ENCODE peak calls at places on chromosomes 4 and X, in nine cellular contexts. M is psoas muscle; N is fibroblast of lung; R is AG04450; P is neural progenitor cell; L is effector memory CD4-positive, alpha-beta T cell; U is upper lobe of left lung; T is pancreas; B is upper lobe of right lung. G is an unnamed sample. For H3K27me3, the result is how much of the 10 kb centered on the place peaks cover.

GRCh38 chr4:182925298-182925738 is 8.1 kb upstream of the DCTD start:
- DNase-seq in M (peak), N (peak), R (no peak), P (peak), L (no peak), U (peak), T (peak), B (peak), G (no peak)

GRCh38 chr4:54226399-54227260 is 2.5 kb upstream of the PDGFRA start:
- DNase-seq in M (peak), N (peak), R (peak), P (peak), L (no peak), U (peak), T (no peak), B (peak), G (no peak)

GRCh38 chr4:24896977-24897376 is 15.9 kb downstream of the CCDC149 start:
- DNase-seq in M (no peak), N (no peak), R (no peak), P (no peak), L (no peak), U (no peak), T (no peak), B (no peak), G (no peak)

GRCh38 chrX:2521092-2521926 is 20.5 kb upstream of the DHRSX start:
- DNase-seq in M (no peak), N (no peak), R (no peak), P (no peak), L (no peak), U (no peak), T (no peak), B (no peak), G (no peak)

GRCh38 chrX:55759478-55759877 is 41.9 kb downstream of the RRAGB start:
- DNase-seq in M (no peak), N (no peak), R (no peak), P (no peak), L (no peak), U (no peak), T (no peak), B (no peak), G (no peak)

GRCh38 chr4:176774852-176775251 is 17.9 kb downstream of the VEGFC start:
- DNase-seq in M (no peak), N (peak), R (no peak), P (no peak), L (no peak), U (no peak), T (no peak), B (no peak), G (no peak)

GRCh38 chr4:143320113-143320512 is 16.6 kb upstream of the GAB1 start:
- DNase-seq in M (no peak), N (no peak), R (no peak), P (no peak), L (no peak), U (no peak), T (no peak), B (no peak), G (no peak)

GRCh38 chrX:123405231-123405630 is 221.2 kb downstream of the GRIA3 start:
- DNase-seq in M (no peak), N (no peak), R (no peak), P (no peak), L (no peak), U (no peak), T (no peak), B (no peak), G (no peak)

GRCh38 chrX:132532955-132533354 is 44.1 kb upstream of the MBNL3 start:
- DNase-seq in M (no peak), N (peak), R (no peak), P (no peak), L (no peak), U (no peak), T (no peak), B (no peak), G (no peak)

GRCh38 chrX:115892056-115892708 is 278.4 kb upstream of the AGTR2 start:
- DNase-seq in M (no peak), N (no peak), R (no peak), P (no peak), L (no peak), U (no peak), T (peak), B (no peak), G (no peak)

GRCh38 chrX:132900631-132901030 is 57.8 kb downstream of the HS6ST2 start:
- DNase-seq in M (no peak), N (no peak), R (no peak), P (no peak), L (no peak), U (no peak), T (no peak), B (no peak), G (no peak)

GRCh38 chr4:2424581-2424980 is 5.8 kb downstream of the CFAP99 start:
- DNase-seq in M (no peak), N (peak), R (no peak), P (peak), L (no peak), U (no peak), T (no peak), B (peak), G (no peak)

GRCh38 chr4:17718471-17718870 is 63.0 kb downstream of the FAM184B start:
- DNase-seq in M (no peak), N (no peak), R (no peak), P (no peak), L (no peak), U (no peak), T (no peak), B (no peak), G (no peak)

GRCh38 chr4:99843413-99843812 is 26.8 kb downstream of the DAPP1 start:
- DNase-seq in M (no peak), N (no peak), R (no peak), P (no peak), L (no peak), U (no peak), T (no peak), B (no peak), G (no peak)

GRCh38 chrX:46704767-46705386 is 54.0 kb downstream of the SLC9A7 start:
- DNase-seq in M (no peak), N (peak), R (no peak), P (no peak), L (no peak), U (no peak), T (no peak), B (no peak), G (no peak)

GRCh38 chrX:36583674-36584073 is 424.5 kb upstream of the FAM47C start:
- DNase-seq in M (no peak), N (no peak), R (no peak), P (no peak), L (no peak), U (no peak), T (no peak), B (no peak), G (no peak)

GRCh38 chr4:80125252-80126177 is 52.5 kb upstream of the ANTXR2 start:
- DNase-seq in M (no peak), N (peak), R (no peak), P (no peak), L (peak), U (no peak), T (no peak), B (no peak), G (no peak)

GRCh38 chrX:98548550-98548949 is 1664.8 kb downstream of the RPA4 start:
- DNase-seq in M (no peak), N (no peak), R (no peak), P (peak), L (no peak), U (no peak), T (no peak), B (no peak), G (no peak)

GRCh38 chrX:149898554-149898953 is 17.6 kb downstream of the MAGEA8 start:
- DNase-seq in M (no peak), N (no peak), R (no peak), P (no peak), L (no peak), U (no peak), T (no peak), B (no peak), G (no peak)

GRCh38 chr4:52941450-52941849 is 79.3 kb downstream of the RASL11B start:
- DNase-seq in M (no peak), N (no peak), R (no peak), P (no peak), L (no peak), U (no peak), T (no peak), B (no peak), G (no peak)

GRCh38 chr4:77309496-77309895 is 152.5 kb downstream of the CCNG2 start:
- DNase-seq in M (no peak), N (no peak), R (no peak), P (no peak), L (no peak), U (no peak), T (no peak), B (no peak), G (no peak)

GRCh38 chr4:186628058-186628711 is 72.8 kb upstream of the MTNR1A start:
- DNase-seq in M (no peak), N (no peak), R (no peak), P (no peak), L (no peak), U (no peak), T (no peak), B (no peak), G (no peak)

GRCh38 chr4:3451956-3452355 is 10.2 kb downstream of the HGFAC start:
- DNase-seq in M (no peak), N (peak), R (peak), P (no peak), L (no peak), U (no peak), T (no peak), B (no peak), G (no peak)

GRCh38 chrX:9997524-9997923 is 30.4 kb downstream of the CLDN34 start:
- DNase-seq in M (no peak), N (no peak), R (no peak), P (no peak), L (no peak), U (no peak), T (no peak), B (no peak), G (no peak)

GRCh38 chrX:86197815-86198214 is 49.6 kb downstream of the DACH2 start:
- DNase-seq in M (no peak), N (no peak), R (no peak), P (no peak), L (no peak), U (no peak), T (no peak), B (no peak), G (no peak)

GRCh38 chrX:100363926-100364325 is 46.1 kb downstream of the PCDH19 start:
- DNase-seq in M (no peak), N (no peak), R (no peak), P (no peak), L (no peak), U (no peak), T (no peak), B (no peak), G (no peak)

GRCh38 chr4:78417603-78418002 is 134.0 kb upstream of the ANXA3 start:
- DNase-seq in M (no peak), N (no peak), R (no peak), P (peak), L (no peak), U (no peak), T (no peak), B (no peak), G (no peak)

GRCh38 chr4:8435656-8436121 is 4.8 kb downstream of the ACOX3 start:
- DNase-seq in M (no peak), N (no peak), R (no peak), P (no peak), L (no peak), U (no peak), T (no peak), B (no peak), G (no peak)

GRCh38 chr4:22707390-22707789 is 14.7 kb downstream of the GBA3 start:
- DNase-seq in M (no peak), N (no peak), R (no peak), P (no peak), L (no peak), U (no peak), T (no peak), B (no peak), G (no peak)
- H3K4me3 ChIP-seq in M (no peak), N (no peak), R (no peak), P (no peak), L (no peak), U (no peak), T (no peak), B (no peak), G (no peak)

GRCh38 chr4:6770581-6771228 is 11.8 kb upstream of the KIAA0232 start:
- DNase-seq in M (no peak), N (no peak), R (no peak), P (no peak), L (no peak), U (no peak), T (no peak), B (no peak), G (no peak)

GRCh38 chr4:6772223-6772928 is 10.2 kb upstream of the KIAA0232 start:
- DNase-seq in M (no peak), N (peak), R (no peak), P (no peak), L (no peak), U (no peak), T (peak), B (no peak), G (no peak)

GRCh38 chr4:6771229-6771671 is 11.3 kb upstream of the KIAA0232 start:
- DNase-seq in M (peak), N (peak), R (no peak), P (no peak), L (no peak), U (no peak), T (peak), B (peak), G (no peak)

GRCh38 chr4:6773616-6774540 is 8.6 kb upstream of the KIAA0232 start:
- DNase-seq in M (no peak), N (no peak), R (no peak), P (no peak), L (no peak), U (no peak), T (no peak), B (no peak), G (no peak)

GRCh38 chr4:6773106-6773505 is 9.4 kb upstream of the KIAA0232 start:
- DNase-seq in M (no peak), N (peak), R (no peak), P (no peak), L (no peak), U (peak), T (no peak), B (no peak), G (no peak)
- H3K27ac ChIP-seq in M (peak), N (no peak), R (no peak), P (no peak), L (no peak), U (no peak), T (no peak), B (no peak), G (peak)

GRCh38 chrX:97021680-97022079 is 138.0 kb downstream of the RPA4 start:
- DNase-seq in M (no peak), N (peak), R (no peak), P (no peak), L (no peak), U (no peak), T (no peak), B (no peak), G (no peak)
- H3K27me3 ChIP-seq in M (under half), N (under half), R (under half), P (under half), L (under half), U (under half), T (under half), B (under half), G (under half)

DNA sequence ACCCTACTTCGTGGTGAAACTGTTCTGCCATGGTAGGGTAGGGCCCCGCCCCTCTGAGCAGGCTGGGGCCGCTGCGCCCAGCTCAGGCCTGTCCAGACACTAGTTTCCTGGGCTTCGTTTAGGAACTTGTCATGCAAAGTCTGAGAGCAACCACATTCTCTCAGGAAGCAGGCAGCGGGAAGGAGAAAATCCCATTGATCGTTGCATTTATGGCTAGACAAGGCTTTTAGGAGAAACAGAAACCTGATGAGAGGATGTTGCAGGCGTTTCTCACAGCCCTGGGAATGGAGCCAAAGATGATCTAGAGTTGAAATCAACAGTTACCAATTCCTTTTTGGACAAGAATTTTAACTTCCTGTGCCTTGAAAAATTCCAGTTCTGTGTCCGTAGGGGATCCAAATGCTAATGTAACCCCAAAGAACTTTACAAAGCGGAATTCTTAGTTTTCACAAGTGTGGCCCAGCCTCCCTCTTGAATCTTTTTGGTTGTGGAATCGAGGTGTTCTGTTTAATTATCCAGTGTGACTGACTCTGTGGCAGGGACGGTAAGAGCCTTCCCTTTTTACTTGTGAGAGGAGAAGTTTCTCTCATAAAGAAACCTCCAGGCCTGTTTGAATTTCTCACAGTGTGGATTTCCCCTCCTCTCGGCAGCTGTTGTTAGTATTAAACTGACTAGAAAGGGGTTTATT is 4.5 kb upstream of the CXCL9 start:
- DNase-seq in M (no peak), N (peak), R (peak), P (peak), L (no peak), U (peak), T (no peak), B (no peak), G (no peak)
- H3K4me3 ChIP-seq in M (peak), N (peak), R (no peak), P (no peak), L (no peak), U (peak), T (no peak), B (no peak), G (no peak)

GRCh38 chr4:15413623-15414019 is 14.2 kb upstream of the C1QTNF7 start:
- DNase-seq in M (no peak), N (no peak), R (no peak), P (no peak), L (no peak), U (no peak), T (no peak), B (no peak), G (no peak)

GRCh38 chr4:15410750-15411149 is 17.1 kb upstream of the C1QTNF7 start:
- DNase-seq in M (no peak), N (no peak), R (no peak), P (no peak), L (no peak), U (no peak), T (no peak), B (no peak), G (no peak)

GRCh38 chr4:15413010-15413622 is 14.7 kb upstream of the C1QTNF7 start:
- DNase-seq in M (no peak), N (no peak), R (no peak), P (no peak), L (no peak), U (no peak), T (no peak), B (no peak), G (no peak)

GRCh38 chr4:15416357-15417327 is 11.2 kb upstream of the C1QTNF7 start:
- DNase-seq in M (no peak), N (no peak), R (no peak), P (no peak), L (no peak), U (no peak), T (no peak), B (no peak), G (no peak)

DNA sequence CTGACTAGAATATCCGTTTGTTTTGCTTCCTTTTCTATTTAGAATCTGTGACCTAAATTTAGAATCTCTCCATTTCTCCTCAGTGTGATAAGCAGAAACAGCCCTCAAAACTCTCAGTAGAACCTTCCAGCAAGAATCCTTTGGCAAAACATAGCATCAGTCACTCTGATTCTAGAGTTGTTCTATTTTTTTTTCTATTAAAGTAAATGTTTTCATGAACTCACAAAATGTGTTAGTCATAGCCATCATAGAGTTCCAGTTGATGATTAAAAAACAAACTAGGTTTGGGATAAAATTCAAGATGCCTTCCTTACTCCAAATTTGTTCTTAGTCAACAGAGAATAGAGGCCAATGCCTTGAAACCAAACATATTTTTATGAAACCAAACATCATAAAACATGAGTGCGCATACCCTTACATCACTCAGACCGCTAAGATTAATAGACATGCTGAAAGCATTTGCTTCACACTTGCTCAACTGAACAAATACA is 13.2 kb upstream of the C1QTNF7 start:
- DNase-seq in M (no peak), N (peak), R (no peak), P (no peak), L (no peak), U (no peak), T (no peak), B (no peak), G (no peak)
- H3K27ac ChIP-seq in M (no peak), N (no peak), R (no peak), P (no peak), L (no peak), U (peak), T (no peak), B (no peak), G (peak)

DNA sequence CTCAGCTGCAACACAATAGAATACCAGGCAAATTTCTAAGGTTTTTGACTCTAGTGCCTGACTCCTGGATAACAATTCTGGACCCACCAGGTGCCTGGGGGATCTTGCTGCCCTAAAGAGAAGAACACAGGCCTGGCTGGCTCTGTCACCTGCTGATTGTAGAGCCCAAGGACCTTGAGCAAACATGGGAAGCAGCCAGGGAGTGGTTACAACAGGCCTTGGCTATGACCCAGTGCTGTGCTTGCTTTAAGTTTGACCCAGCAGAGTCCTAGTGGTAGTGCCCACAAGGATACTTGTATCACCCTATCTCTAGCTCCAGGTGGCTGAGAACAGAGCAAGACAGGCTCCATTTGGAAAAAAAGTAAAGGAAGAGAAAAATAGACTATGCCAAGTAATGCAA is 176.8 kb upstream of the DCAF12L2 start:
- DNase-seq in M (no peak), N (no peak), R (no peak), P (no peak), L (no peak), U (no peak), T (no peak), B (no peak), G (no peak)
- H3K27me3 ChIP-seq in M (under half), N (under half), R (under half), P (under half), L (under half), U (under half), T (under half), B (under half), G (under half)

DNA sequence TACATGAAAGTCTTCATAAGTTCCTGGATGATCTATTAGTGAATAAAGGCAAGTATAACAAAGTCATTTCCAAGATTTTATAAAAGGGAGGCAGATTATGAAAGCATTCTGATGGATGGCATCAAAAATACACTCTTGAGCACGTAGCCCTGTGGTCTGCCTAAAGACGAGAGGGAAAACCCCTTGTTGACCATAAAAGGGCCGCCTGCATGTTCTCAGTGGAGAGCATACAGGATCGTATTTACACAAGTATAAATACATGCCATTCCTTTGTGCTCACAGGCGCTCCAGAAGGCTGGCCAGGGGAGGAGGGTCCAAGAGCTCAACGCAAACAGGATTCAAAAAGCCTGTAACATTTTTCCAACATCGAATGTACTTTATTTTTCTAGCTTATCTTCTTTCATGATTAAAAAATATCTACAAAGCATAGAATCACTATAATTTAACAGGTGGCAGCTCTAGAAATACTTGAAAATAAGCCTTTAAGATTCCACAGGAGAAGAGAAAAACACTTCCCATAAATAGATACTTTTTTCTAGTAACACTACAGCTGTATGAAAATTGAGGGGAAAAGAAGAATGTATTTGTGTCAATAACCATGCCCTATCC is 29.6 kb downstream of the PDGFC start:
- DNase-seq in M (no peak), N (peak), R (peak), P (peak), L (no peak), U (no peak), T (peak), B (peak), G (no peak)
- H3K4me3 ChIP-seq in M (peak), N (peak), R (no peak), P (no peak), L (no peak), U (no peak), T (no peak), B (no peak), G (no peak)